ENCODE peak calls at places on chromosomes 2 and 18, in eight cellular contexts. V is RPMI8226, O is HS-5, K is hypothalamus, I is progenitor cell of endocrine pancreas, R is NCI-H2107, S is Daoy, F is ecto neural progenitor cell. Y is an unnamed sample.

GRCh38 chr2:195410272-195410671 is 246.8 kb upstream of the SLC39A10 start:
- DNase-seq in V (no peak), O (no peak), K (no peak), I (no peak), R (no peak), S (no peak), F (no peak), Y (no peak)

GRCh38 chr18:28281400-28281799 is 104.5 kb upstream of the CDH2 start:
- DNase-seq in V (no peak), O (no peak), K (no peak), I (no peak), R (no peak), S (no peak), F (no peak), Y (no peak)

GRCh38 chr2:45494275-45494977 is 116.6 kb downstream of the SRBD1 start:
- DNase-seq in V (peak; percentile 68), O (peak; percentile 38), K (no peak), I (peak; percentile 11), R (peak; percentile 54), S (peak; percentile 57), F (no peak), Y (no peak)

GRCh38 chr2:164642268-164642667 is 21.0 kb upstream of the GRB14 start:
- DNase-seq in V (no peak), O (no peak), K (no peak), I (no peak), R (no peak), S (no peak), F (no peak), Y (no peak)

GRCh38 chr2:181738074-181738473 is 57.8 kb upstream of the NEUROD1 start:
- DNase-seq in V (no peak), O (no peak), K (no peak), I (no peak), R (no peak), S (peak; percentile 23), F (no peak), Y (no peak)

GRCh38 chr2:47002480-47003381 is 87.1 kb upstream of the MCFD2 start:
- DNase-seq in V (no peak), O (no peak), K (peak; percentile 23), I (no peak), R (no peak), S (peak; percentile 35), F (peak; percentile 87), Y (peak; percentile 90)

GRCh38 chr18:56115072-56116038 is 523.0 kb downstream of the TXNL1 start:
- DNase-seq in V (no peak), O (no peak), K (no peak), I (no peak), R (no peak), S (peak; percentile 18), F (no peak), Y (no peak)

GRCh38 chr2:79935771-79936657 is 368.5 kb downstream of the LRRTM1 start:
- DNase-seq in V (peak; percentile 54), O (peak; percentile 58), K (peak; percentile 7), I (peak; percentile 16), R (no peak), S (peak; percentile 3), F (peak; percentile 53), Y (peak; percentile 59)

GRCh38 chr2:28713582-28714292 is 37.9 kb upstream of the PPP1CB start:
- DNase-seq in V (no peak), O (no peak), K (no peak), I (no peak), R (no peak), S (peak; percentile 61), F (no peak), Y (no peak)

GRCh38 chr18:47877892-47878291 is 52.6 kb downstream of the SMAD2 start:
- DNase-seq in V (no peak), O (no peak), K (no peak), I (no peak), R (no peak), S (no peak), F (no peak), Y (no peak)

GRCh38 chr2:216652566-216652965 is 19.3 kb downstream of the IGFBP2 start:
- DNase-seq in V (no peak), O (no peak), K (no peak), I (no peak), R (no peak), S (no peak), F (no peak), Y (no peak)

GRCh38 chr18:79853303-79853992 is 55.7 kb downstream of the KCNG2 start:
- DNase-seq in V (no peak), O (no peak), K (no peak), I (peak; percentile 6), R (no peak), S (no peak), F (no peak), Y (no peak)

GRCh38 chr2:84481702-84482101 is 22.6 kb upstream of the SUCLG1 start:
- DNase-seq in V (no peak), O (peak; percentile 44), K (no peak), I (no peak), R (no peak), S (peak; percentile 61), F (no peak), Y (no peak)

GRCh38 chr18:48024891-48025660 is 94.6 kb upstream of the SMAD2 start:
- DNase-seq in V (no peak), O (no peak), K (no peak), I (no peak), R (no peak), S (no peak), F (no peak), Y (no peak)

GRCh38 chr2:97761192-97761591 is 47.8 kb downstream of the ZAP70 start:
- DNase-seq in V (no peak), O (no peak), K (no peak), I (no peak), R (no peak), S (no peak), F (no peak), Y (no peak)

GRCh38 chr2:189534854-189535253 is 45.7 kb downstream of the SLC40A1 start:
- DNase-seq in V (no peak), O (peak; percentile 42), K (no peak), I (no peak), R (no peak), S (no peak), F (no peak), Y (no peak)

GRCh38 chr2:73175663-73176204 is 26.6 kb upstream of the NOTO start:
- DNase-seq in V (peak; percentile 91), O (no peak), K (peak; percentile 41), I (peak; percentile 43), R (peak; percentile 9), S (peak; percentile 73), F (peak; percentile 86), Y (peak; percentile 7)

GRCh38 chr18:13437034-13437433 is 218.5 kb downstream of the LDLRAD4 start:
- DNase-seq in V (no peak), O (no peak), K (no peak), I (no peak), R (no peak), S (no peak), F (no peak), Y (no peak)

GRCh38 chr2:48411030-48411429 is 118.9 kb upstream of the STON1 start:
- DNase-seq in V (no peak), O (no peak), K (no peak), I (no peak), R (no peak), S (no peak), F (no peak), Y (no peak)

GRCh38 chr2:172647439-172647838 is 88.2 kb upstream of the RAPGEF4 start:
- DNase-seq in V (no peak), O (no peak), K (no peak), I (no peak), R (no peak), S (no peak), F (no peak), Y (no peak)

GRCh38 chr18:3623769-3624545 is 174.0 kb downstream of the TGIF1 start:
- DNase-seq in V (peak; percentile 47), O (peak; percentile 96), K (no peak), I (peak; percentile 19), R (no peak), S (peak; percentile 95), F (peak; percentile 84), Y (peak; percentile 61)